ENCODE peak calls at places on chromosomes 5 and 9, in four cellular contexts. W, L, H and F are unnamed samples.

GRCh38 chr5:158273035-158273434 is 414.1 kb upstream of the CLINT1 start:
- DNase-seq in W (no peak), H (no peak), L (no peak), F (no peak)

GRCh38 chr5:51172853-51173635 is 210.2 kb upstream of the ISL1 start:
- DNase-seq in H (no peak), L (no peak), W (no peak), F (no peak)

GRCh38 chr5:42349163-42349562 is 74.1 kb upstream of the GHR start:
- DNase-seq in L (no peak), W (no peak), H (no peak), F (no peak)

GRCh38 chr9:123536455-123536868 is 180.5 kb downstream of the CRB2 start:
- DNase-seq in W (no peak), L (no peak), H (no peak), F (no peak)

GRCh38 chr9:98998441-98999151 is 54.9 kb downstream of the COL15A1 start:
- DNase-seq in W (peak), H (no peak), L (peak), F (no peak)

GRCh38 chr5:127785098-127785927 is 82.1 kb downstream of the CCDC192 start:
- DNase-seq in W (peak), L (no peak), H (no peak), F (no peak)

GRCh38 chr9:99345936-99346335 is 123.9 kb downstream of the SEC61B start:
- DNase-seq in H (no peak), W (peak), L (no peak), F (no peak)

GRCh38 chr5:94793816-94794198 is 175.3 kb downstream of the SLF1 start:
- DNase-seq in H (no peak), W (no peak), L (no peak), F (no peak)

GRCh38 chr5:27906911-27907590 is 868.7 kb upstream of the CDH9 start:
- DNase-seq in L (no peak), W (peak), H (no peak), F (peak)

GRCh38 chr9:24614070-24614469 is 68.4 kb upstream of the IZUMO3 start:
- DNase-seq in W (no peak), L (no peak), H (no peak), F (no peak)

GRCh38 chr5:112339761-112340160 is 79.3 kb downstream of the EPB41L4A start:
- DNase-seq in L (no peak), H (no peak), W (no peak), F (no peak)

GRCh38 chr9:3916984-3917383 is 382.9 kb downstream of the GLIS3 start:
- DNase-seq in W (peak), L (no peak), H (no peak), F (no peak)

GRCh38 chr5:145246961-145247744 is 588.0 kb downstream of the PRELID2 start:
- DNase-seq in H (no peak), W (no peak), L (no peak), F (no peak)

GRCh38 chr5:149563461-149563860 is 12.2 kb upstream of the CSNK1A1 start:
- DNase-seq in L (no peak), H (no peak), W (no peak), F (no peak)

GRCh38 chr9:77899679-77900354 is 131.8 kb downstream of the GNAQ start:
- DNase-seq in W (no peak), H (no peak), L (no peak), F (no peak)

GRCh38 chr5:175734016-175734415 is 76.1 kb downstream of the HRH2 start:
- DNase-seq in L (no peak), W (no peak), H (no peak), F (no peak)

GRCh38 chr9:109968702-109969450 is 188.9 kb downstream of the PALM2AKAP2 start:
- DNase-seq in W (peak), L (no peak), H (no peak), F (no peak)

GRCh38 chr5:95317085-95317484 is 32.2 kb upstream of the MCTP1 start:
- DNase-seq in W (no peak), L (no peak), H (no peak), F (no peak)

GRCh38 chr5:168612996-168613395 is 33.8 kb upstream of the PANK3 start:
- DNase-seq in H (no peak), W (no peak), L (no peak), F (no peak)

GRCh38 chr9:107239474-107239873 is 43.6 kb upstream of the RAD23B start:
- DNase-seq in W (no peak), H (no peak), L (no peak), F (no peak)

GRCh38 chr9:21967169-21967568 is 27.0 kb downstream of the CDKN2A start:
- DNase-seq in W (no peak), H (no peak), L (no peak), F (no peak)

GRCh38 chr9:105064248-105065118 is 136.5 kb upstream of the ABCA1 start:
- DNase-seq in W (peak), H (peak), L (no peak), F (peak)

GRCh38 chr5:10021248-10021647 is 228.4 kb downstream of the ATPSCKMT start:
- DNase-seq in H (no peak), W (no peak), L (no peak), F (no peak)

DNA sequence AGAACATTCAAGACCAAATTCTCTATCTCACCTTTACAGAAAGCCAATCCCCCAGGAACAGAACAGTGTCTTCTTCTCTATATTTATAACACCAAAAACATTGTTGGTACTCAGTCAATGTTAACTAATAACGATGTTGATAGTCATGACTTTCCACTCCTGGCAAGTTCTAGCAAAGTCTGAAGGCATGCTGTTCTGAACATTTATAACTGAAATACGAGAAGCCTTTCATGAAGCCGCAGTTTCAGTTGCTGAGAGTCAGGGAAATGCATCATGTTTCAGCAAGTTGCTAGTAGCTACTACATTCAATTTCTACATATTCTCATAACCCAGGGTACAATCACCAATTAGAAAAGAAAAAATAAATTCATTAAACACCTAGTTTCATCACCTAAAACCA is 301.4 kb downstream of the PDE4D start:
- DNase-seq in L (no peak), H (no peak), W (no peak), F (peak)
- H3K4me3 ChIP-seq in L (no peak), H (no peak), W (peak), F (no peak)

DNA sequence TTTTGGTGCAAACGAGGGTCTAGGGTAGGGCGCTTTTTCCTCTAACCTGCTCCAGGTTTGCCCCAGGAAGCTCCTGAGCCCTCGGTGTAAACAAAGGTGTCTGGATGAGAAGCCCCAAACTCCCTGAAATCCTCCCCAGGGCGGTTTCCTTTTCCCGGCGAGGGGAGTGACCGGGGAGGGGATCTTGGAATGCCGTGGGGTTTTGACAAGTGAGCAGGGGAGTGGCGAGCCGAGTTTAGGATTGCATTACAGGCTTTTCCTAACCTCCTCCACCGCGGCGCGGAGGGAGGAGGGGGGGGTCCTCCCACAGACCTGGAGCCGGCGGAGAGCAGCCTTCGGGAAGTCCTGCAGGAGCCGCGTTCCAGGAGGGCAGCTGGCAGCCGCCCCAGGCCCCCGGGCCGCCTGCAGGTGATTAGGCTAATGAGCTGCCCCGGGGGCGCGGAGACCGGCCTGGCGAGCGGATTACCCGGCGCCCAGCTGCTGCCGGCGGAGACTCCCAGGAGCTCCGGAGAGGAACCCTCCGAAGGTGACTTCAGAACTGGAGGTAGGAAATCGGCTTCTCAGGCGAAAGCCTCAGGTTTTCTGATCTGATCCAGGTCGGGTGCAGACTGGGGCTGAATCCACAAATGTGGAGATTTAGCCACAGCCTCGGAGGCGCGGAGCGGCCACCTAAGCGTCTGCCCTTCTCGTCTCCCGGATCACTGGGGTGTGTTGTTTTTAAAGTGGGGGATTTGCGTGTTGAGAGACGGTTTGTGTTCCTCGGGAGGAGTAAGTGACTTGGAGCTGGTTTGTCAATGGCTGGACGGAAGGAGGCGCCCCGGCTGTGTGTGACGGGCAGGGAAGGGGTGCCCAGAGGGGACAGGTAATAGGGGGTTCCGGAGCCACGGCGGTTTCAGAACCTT is 215.9 kb downstream of the PDZD2 start:
- DNase-seq in H (no peak), W (peak), L (no peak), F (no peak)
- H3K4me3 ChIP-seq in H (no peak), W (peak), L (peak), F (no peak)

DNA sequence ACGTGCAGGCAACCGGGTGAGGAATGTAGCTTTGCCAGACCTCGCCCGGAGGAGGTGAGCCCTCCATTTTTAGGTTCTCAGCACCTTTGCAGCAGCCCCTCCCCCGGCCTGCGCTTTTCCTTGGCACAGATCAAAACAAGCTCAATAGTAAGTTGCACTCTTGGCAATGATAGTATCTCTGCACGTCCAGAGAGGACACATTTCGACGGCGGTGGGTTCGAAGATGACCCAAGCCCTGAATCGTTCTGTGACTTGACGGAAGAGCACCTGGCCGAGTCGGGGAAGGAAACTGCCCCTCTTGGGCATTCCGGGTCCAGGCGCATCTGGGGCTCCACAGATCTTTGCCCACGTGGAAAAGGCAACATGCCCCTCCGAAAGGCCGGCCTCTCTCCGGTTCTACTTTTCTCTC is 904 bp downstream of the GDNF start:
- DNase-seq in H (no peak), L (no peak), W (no peak), F (no peak)
- H3K4me3 ChIP-seq in H (no peak), L (no peak), W (peak), F (no peak)

GRCh38 chr9:72149231-72149975 is at the start of gene GDA:
- DNase-seq in L (no peak), W (peak), H (no peak), F (no peak)
- H3K4me3 ChIP-seq in L (no peak), W (peak), H (no peak), F (no peak)

GRCh38 chr5:31640573-31640972 is 1.6 kb downstream of the PDZD2 start:
- DNase-seq in W (no peak), L (no peak), H (no peak), F (no peak)

GRCh38 chr5:31639488-31640011 is 619 bp downstream of the PDZD2 start:
- DNase-seq in H (no peak), W (no peak), L (no peak), F (no peak)

GRCh38 chr5:31638748-31639418 is at the start of gene PDZD2:
- DNase-seq in H (no peak), W (peak), L (peak), F (peak)

GRCh38 chr5:31641059-31641458 is 2.1 kb downstream of the PDZD2 start:
- DNase-seq in L (no peak), H (no peak), W (no peak), F (no peak)

DNA sequence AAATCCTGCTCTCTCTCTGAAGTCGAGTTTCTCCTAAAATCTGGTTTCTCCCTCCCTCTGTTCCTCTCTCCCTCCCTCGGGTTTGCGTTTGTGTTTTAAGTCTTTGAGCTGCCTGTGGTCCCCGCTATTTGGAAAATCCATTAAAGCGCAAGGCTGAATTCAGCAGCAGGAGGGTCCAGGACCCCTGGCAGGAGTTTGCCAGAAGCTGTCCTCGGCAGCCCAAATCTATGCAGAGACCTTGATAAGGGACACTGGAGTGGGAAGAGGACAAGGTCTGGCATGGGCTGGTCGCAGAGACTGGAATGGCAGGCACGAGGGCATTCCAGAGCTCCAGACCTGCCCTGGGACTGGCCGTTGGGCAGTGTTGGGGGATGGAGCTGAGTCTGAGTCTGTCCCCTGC is 1.1 kb downstream of the PDZD2 start:
- DNase-seq in W (no peak), H (no peak), L (no peak), F (no peak)
- H3K4me3 ChIP-seq in W (no peak), H (no peak), L (no peak), F (no peak)

GRCh38 chr5:119343042-119343441 is 12.8 kb upstream of the TNFAIP8 start:
- DNase-seq in L (no peak), H (no peak), W (no peak), F (no peak)
- H3K4me3 ChIP-seq in L (no peak), H (no peak), W (no peak), F (no peak)